ENCODE peak calls at places on chromosome 9, in eight cellular contexts. U is fibroblast of lung, G is OCI-LY7, P is AG08395, B is ovary, H is EL, C is AG20443, X is hippocampal formation. R is an unnamed sample.
A peak's percentile ranks its signal among the peaks of the same experiment; 100 is the strongest.

GRCh38 chr9:82247318-82247717 is 258.7 kb downstream of the SPATA31D1 start:
- DNase-seq in P (no peak), U (no peak), X (no peak), H (peak; percentile 7), C (no peak), B (no peak), G (peak; percentile 39), R (no peak)

GRCh38 chr9:83327750-83328622 is 210.2 kb downstream of the FRMD3 start:
- DNase-seq in B (no peak), H (peak; percentile 2), P (no peak), X (no peak), G (no peak), U (no peak), C (no peak), R (no peak)

GRCh38 chr9:119272500-119273211 is 96.6 kb downstream of the BRINP1 start:
- DNase-seq in C (no peak), G (no peak), H (no peak), P (no peak), X (no peak), U (no peak), B (no peak), R (no peak)

GRCh38 chr9:98565152-98566135 is 143.3 kb downstream of the GABBR2 start:
- DNase-seq in C (no peak), U (no peak), B (no peak), G (no peak), X (no peak), H (no peak), P (no peak), R (no peak)

GRCh38 chr9:129002989-129003388 is 25.1 kb downstream of the SH3GLB2 start:
- DNase-seq in B (peak; percentile 24), G (no peak), U (no peak), C (no peak), X (no peak), P (no peak), H (no peak), R (no peak)

GRCh38 chr9:89497181-89497963 is 541 bp downstream of the SEMA4D start:
- DNase-seq in C (no peak), X (no peak), B (peak; percentile 46), H (no peak), U (no peak), P (no peak), G (peak; percentile 64), R (no peak)

GRCh38 chr9:136403538-136403914 is 3.6 kb upstream of the SNAPC4 start:
- DNase-seq in H (no peak), P (no peak), X (no peak), U (no peak), B (no peak), G (no peak), C (no peak), R (no peak)

GRCh38 chr9:69122391-69123141 is 51.5 kb upstream of the TJP2 start:
- DNase-seq in X (no peak), C (peak; percentile 43), U (peak; percentile 76), P (peak; percentile 50), H (peak; percentile 88), G (peak; percentile 38), B (no peak), R (peak; percentile 63)

GRCh38 chr9:27195191-27195590 is 86.2 kb downstream of the TEK start:
- DNase-seq in B (no peak), G (no peak), P (no peak), C (no peak), U (no peak), H (no peak), X (no peak), R (no peak)

GRCh38 chr9:95486318-95486717 is 30.5 kb downstream of the PTCH1 start:
- DNase-seq in U (no peak), G (no peak), H (no peak), B (no peak), P (no peak), X (no peak), C (no peak), R (no peak)

GRCh38 chr9:36874921-36875320 is 159.1 kb downstream of the PAX5 start:
- DNase-seq in X (no peak), U (no peak), P (peak; percentile 16), C (peak; percentile 37), G (no peak), H (peak; percentile 45), B (no peak), R (peak; percentile 27)

GRCh38 chr9:69759478-69760277 is at the start of gene PTAR1:
- DNase-seq in B (peak; percentile 95), G (peak; percentile 95), U (peak; percentile 92), P (peak; percentile 83), H (peak; percentile 92), C (peak; percentile 95), X (peak; percentile 82), R (peak; percentile 95)

GRCh38 chr9:18739641-18740318 is 265.8 kb downstream of the ADAMTSL1 start:
- DNase-seq in U (no peak), B (no peak), G (no peak), C (no peak), P (no peak), X (no peak), H (no peak), R (no peak)

GRCh38 chr9:87596862-87597261 is 99.2 kb downstream of the DAPK1 start:
- DNase-seq in P (peak; percentile 52), X (no peak), U (peak; percentile 55), G (no peak), C (peak; percentile 30), H (no peak), B (peak; percentile 64), R (no peak)

GRCh38 chr9:123267481-123268239 is 726 bp downstream of the STRBP start:
- DNase-seq in H (no peak), U (no peak), G (peak; percentile 24), C (no peak), X (no peak), P (no peak), B (peak; percentile 36), R (no peak)

GRCh38 chr9:137105814-137106661 is 8.5 kb downstream of the DPP7 start:
- DNase-seq in G (no peak), P (no peak), X (no peak), H (no peak), C (no peak), U (no peak), B (no peak), R (no peak)

GRCh38 chr9:133839822-133840329 is 101.7 kb upstream of the SARDH start:
- DNase-seq in P (peak; percentile 59), X (no peak), C (peak; percentile 89), H (peak; percentile 21), U (peak; percentile 56), B (no peak), G (no peak), R (peak; percentile 84)

GRCh38 chr9:4504250-4504649 is 14.0 kb downstream of the SLC1A1 start:
- DNase-seq in H (no peak), P (no peak), C (no peak), G (no peak), B (no peak), U (no peak), X (no peak), R (no peak)

GRCh38 chr9:76022317-76022716 is 131.8 kb downstream of the PCSK5 start:
- DNase-seq in C (no peak), P (no peak), U (no peak), B (no peak), H (no peak), G (no peak), X (no peak), R (no peak)